ENCODE peak calls at places on chromosomes 7 and 10, in ten cellular contexts. Y is body of pancreas; H is PC-9; C is CD8-positive, alpha-beta T cell; R is naive thymus-derived CD4-positive, alpha-beta T cell; X is heart right ventricle; U is psoas muscle; M is kidney; J is right lobe of liver; D is heart left ventricle. V is an unnamed sample.

GRCh38 chr7:99407849-99408346 is 499 bp downstream of the PDAP1 start:
- DNase-seq in R (no peak), U (peak; percentile 78), Y (peak; percentile 58), D (peak; percentile 62), C (no peak), H (peak; percentile 38), J (no peak), X (peak; percentile 37), M (peak; percentile 82), V (peak; percentile 78)

GRCh38 chr10:109892885-109893284 is 30.4 kb downstream of the XPNPEP1 start:
- DNase-seq in H (no peak), Y (no peak), R (no peak), C (no peak), M (no peak), U (peak; percentile 39), D (no peak), J (no peak), X (no peak), V (peak; percentile 54)

GRCh38 chr10:86295791-86296190 is 70.8 kb downstream of the GRID1 start:
- DNase-seq in D (no peak), M (no peak), U (no peak), H (no peak), X (no peak), J (no peak), R (no peak), C (no peak), Y (no peak), V (no peak)

GRCh38 chr7:129530881-129531391 is 28.6 kb downstream of the SMKR1 start:
- DNase-seq in H (peak; percentile 64), R (no peak), J (no peak), D (no peak), Y (no peak), X (no peak), M (peak; percentile 2), C (no peak), U (no peak), V (no peak)

GRCh38 chr10:110218627-110219026 is 11.2 kb downstream of the MXI1 start:
- DNase-seq in H (no peak), X (no peak), M (no peak), Y (no peak), J (no peak), C (no peak), R (no peak), D (peak; percentile 37), U (no peak), V (no peak)

GRCh38 chr7:152467225-152467624 is 31.4 kb upstream of the KMT2C start:
- DNase-seq in H (no peak), Y (no peak), U (no peak), D (no peak), R (no peak), C (no peak), X (no peak), M (no peak), J (no peak), V (no peak)

GRCh38 chr7:96316949-96317348 is 4.9 kb downstream of the SLC25A13 start:
- DNase-seq in D (no peak), U (no peak), Y (no peak), R (no peak), C (no peak), H (peak; percentile 75), M (no peak), J (no peak), X (no peak), V (no peak)

GRCh38 chr10:96719850-96720421 is 378 bp downstream of the PIK3AP1 start:
- DNase-seq in U (peak; percentile 45), H (no peak), Y (peak; percentile 78), M (peak; percentile 86), J (peak; percentile 87), C (peak; percentile 42), D (peak; percentile 70), R (peak; percentile 2), X (peak; percentile 67), V (peak; percentile 61)

DNA sequence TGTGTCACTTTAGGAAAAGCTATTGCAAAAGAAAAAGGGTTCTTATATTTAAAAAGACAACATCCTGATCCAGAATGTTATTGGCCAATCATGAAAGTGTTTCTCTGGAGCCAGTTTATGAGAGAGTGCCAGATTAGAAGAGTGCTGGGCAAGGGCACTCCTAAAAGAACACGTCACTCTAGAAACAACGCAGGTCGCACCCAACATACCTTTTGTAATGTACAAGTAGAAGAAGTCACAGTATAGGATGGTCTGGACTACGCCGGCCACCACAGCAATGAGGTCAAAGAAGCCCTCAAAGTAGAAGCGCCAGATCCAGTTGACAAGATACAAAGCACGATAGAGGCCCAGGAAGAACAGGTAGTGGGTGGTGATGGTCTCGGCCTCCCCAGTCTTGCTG is 18.1 kb upstream of the DAGLB start:
- DNase-seq in R (no peak), M (no peak), C (no peak), X (no peak), J (no peak), U (no peak), D (no peak), Y (no peak), H (no peak), V (no peak)
- H3K27ac ChIP-seq in R (no peak overlapping the region), M (no peak overlapping the region), C (no peak overlapping the region), X (no peak overlapping the region), J (no peak overlapping the region), U (no peak overlapping the region), D (no peak overlapping the region), Y (no peak overlapping the region), H (no peak overlapping the region), V (no peak overlapping the region)

GRCh38 chr7:106111671-106112117 is 418 bp downstream of the SYPL1 start:
- DNase-seq in H (peak; percentile 86), R (no peak), J (peak; percentile 88), X (peak; percentile 86), M (peak; percentile 93), Y (peak; percentile 72), C (peak; percentile 11), U (peak; percentile 74), D (peak; percentile 87), V (peak; percentile 68)

GRCh38 chr7:106110238-106110560 is 1.9 kb downstream of the SYPL1 start:
- DNase-seq in J (no peak), C (no peak), D (no peak), U (no peak), M (no peak), H (no peak), X (no peak), R (no peak), Y (no peak), V (no peak)

GRCh38 chr7:106112972-106113421 is 885 bp upstream of the SYPL1 start:
- DNase-seq in M (no peak), X (no peak), H (no peak), C (no peak), D (no peak), J (no peak), U (no peak), R (no peak), Y (no peak), V (no peak)

GRCh38 chr7:106110885-106111670 is 1.0 kb downstream of the SYPL1 start:
- DNase-seq in Y (no peak), M (no peak), D (no peak), X (no peak), H (no peak), C (no peak), U (no peak), J (no peak), R (no peak), V (no peak)

GRCh38 chr7:106112118-106112971 is at the start of gene SYPL1:
- DNase-seq in U (peak; percentile 93), X (peak; percentile 95), M (peak; percentile 99), C (peak; percentile 93), J (peak; percentile 94), H (peak; percentile 97), R (peak; percentile 93), D (peak; percentile 94), Y (peak; percentile 95), V (peak; percentile 93)
- H3K27ac ChIP-seq in U (peak within 1 kb of the TSS; percentile 99), X (peak within 1 kb of the TSS; percentile 98), M (peak within 1 kb of the TSS; percentile 99), C (peak within 1 kb of the TSS; percentile 85), J (peak within 1 kb of the TSS; percentile 98), H (peak within 1 kb of the TSS; percentile 86), R (peak within 1 kb of the TSS; percentile 83), D (peak within 1 kb of the TSS; percentile 100), Y (peak within 1 kb of the TSS; percentile 99), V (peak within 1 kb of the TSS; percentile 98)

GRCh38 chr10:113073549-113074189 is 123.6 kb downstream of the TCF7L2 start:
- DNase-seq in Y (peak; percentile 87), X (peak; percentile 54), M (peak; percentile 94), H (peak; percentile 89), D (peak; percentile 67), U (peak; percentile 83), R (no peak), J (peak; percentile 84), C (no peak), V (peak; percentile 68)
- H3K27ac ChIP-seq in Y (peak overlapping the region; percentile 44), X (peak overlapping the region; percentile 33), M (peak overlapping the region; percentile 90), H (peak overlapping the region; percentile 84), D (peak overlapping the region; percentile 55), U (peak overlapping the region; percentile 23), R (no peak overlapping the region), J (peak overlapping the region; percentile 70), C (no peak overlapping the region), V (peak overlapping the region; percentile 2)

GRCh38 chr10:50392966-50393718 is 141.8 kb upstream of the ASAH2 start:
- DNase-seq in R (no peak), D (no peak), J (no peak), X (no peak), M (no peak), Y (no peak), H (no peak), C (no peak), U (no peak), V (no peak)

GRCh38 chr10:50396491-50397311 is 145.4 kb upstream of the ASAH2 start:
- DNase-seq in D (no peak), R (no peak), H (no peak), C (no peak), Y (no peak), X (no peak), J (no peak), M (no peak), U (no peak), V (no peak)

GRCh38 chr10:50394832-50395231 is 143.5 kb upstream of the ASAH2 start:
- DNase-seq in Y (no peak), D (no peak), M (no peak), H (no peak), C (no peak), U (no peak), J (no peak), R (no peak), X (no peak), V (no peak)

GRCh38 chr10:50393784-50394183 is 142.5 kb upstream of the ASAH2 start:
- DNase-seq in J (no peak), U (no peak), C (no peak), Y (no peak), M (no peak), X (no peak), H (no peak), D (no peak), R (no peak), V (no peak)

DNA sequence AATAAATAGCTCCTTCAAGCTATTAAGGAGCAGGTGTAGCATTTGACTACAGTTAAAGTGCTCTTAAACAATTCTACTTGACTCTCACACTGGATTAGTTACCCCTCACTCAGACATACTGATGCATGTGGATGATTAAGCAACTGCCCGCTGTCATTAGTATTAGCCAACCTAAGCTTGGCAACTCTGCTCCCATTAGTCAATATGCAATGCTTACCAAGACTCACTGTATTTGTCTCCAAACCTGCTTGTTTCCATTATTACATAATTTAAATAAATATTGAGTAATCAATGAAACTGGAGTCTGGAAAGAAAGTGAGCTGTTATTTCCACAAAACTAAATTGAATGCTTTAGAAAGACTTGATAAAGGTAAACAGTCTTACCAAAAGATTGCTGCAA is 144.0 kb upstream of the ASAH2 start:
- DNase-seq in J (no peak), H (no peak), R (no peak), Y (peak; percentile 54), D (no peak), X (no peak), C (no peak), M (no peak), U (no peak), V (no peak)
- H3K27ac ChIP-seq in J (peak overlapping the region; percentile 76), H (peak overlapping the region; percentile 86), R (no peak overlapping the region), Y (peak overlapping the region; percentile 36), D (no peak overlapping the region), X (no peak overlapping the region), C (no peak overlapping the region), M (no peak overlapping the region), U (no peak overlapping the region), V (no peak overlapping the region)

V was measured in ovary.